ENCODE peak calls at places on chromosome 18, in seven cellular contexts. One of them, this sample, is unnamed.

GRCh38 chr18:79863946-79864725 is 66.4 kb downstream of the KCNG2 start:
- DNase-seq in HT1080: no peak
- DNase-seq in iPS DF 19.7: no peak
- DNase-seq in NCI-H187 treated with DMSO at 0.1 percent for 48 hours: no peak
- DNase-seq in adrenal gland: no peak
- DNase-seq in lower lobe of right lung: no peak
- DNase-seq in AML-193: no peak
- DNase-seq in this sample: no peak

GRCh38 chr18:63040788-63041410 is 278.7 kb downstream of the BCL2 start:
- DNase-seq in HT1080: no peak
- DNase-seq in iPS DF 19.7: no peak
- DNase-seq in NCI-H187 treated with DMSO at 0.1 percent for 48 hours: no peak
- DNase-seq in adrenal gland: no peak
- DNase-seq in lower lobe of right lung: no peak
- DNase-seq in AML-193: no peak
- DNase-seq in this sample: no peak

GRCh38 chr18:48028081-48028480 is 97.6 kb upstream of the SMAD2 start:
- DNase-seq in HT1080: no peak
- DNase-seq in iPS DF 19.7: no peak
- DNase-seq in NCI-H187 treated with DMSO at 0.1 percent for 48 hours: no peak
- DNase-seq in adrenal gland: no peak
- DNase-seq in lower lobe of right lung: peak
- DNase-seq in AML-193: no peak
- DNase-seq in this sample: no peak

GRCh38 chr18:7201096-7201495 is 29.8 kb upstream of the LRRC30 start:
- DNase-seq in HT1080: no peak
- DNase-seq in iPS DF 19.7: no peak
- DNase-seq in NCI-H187 treated with DMSO at 0.1 percent for 48 hours: no peak
- DNase-seq in adrenal gland: no peak
- DNase-seq in lower lobe of right lung: no peak
- DNase-seq in AML-193: no peak
- DNase-seq in this sample: no peak

GRCh38 chr18:53698907-53699306 is 525.6 kb downstream of the MBD2 start:
- DNase-seq in HT1080: peak
- DNase-seq in iPS DF 19.7: no peak
- DNase-seq in NCI-H187 treated with DMSO at 0.1 percent for 48 hours: no peak
- DNase-seq in adrenal gland: peak
- DNase-seq in lower lobe of right lung: peak
- DNase-seq in AML-193: no peak
- DNase-seq in this sample: peak

GRCh38 chr18:68696937-68697336 is 18.0 kb downstream of the TMX3 start:
- DNase-seq in HT1080: no peak
- DNase-seq in iPS DF 19.7: no peak
- DNase-seq in NCI-H187 treated with DMSO at 0.1 percent for 48 hours: no peak
- DNase-seq in adrenal gland: no peak
- DNase-seq in lower lobe of right lung: no peak
- DNase-seq in AML-193: no peak
- DNase-seq in this sample: no peak

GRCh38 chr18:80239830-80240229 is 7.5 kb downstream of the PARD6G start:
- DNase-seq in HT1080: no peak
- DNase-seq in iPS DF 19.7: no peak
- DNase-seq in NCI-H187 treated with DMSO at 0.1 percent for 48 hours: no peak
- DNase-seq in adrenal gland: no peak
- DNase-seq in lower lobe of right lung: no peak
- DNase-seq in AML-193: no peak
- DNase-seq in this sample: no peak

GRCh38 chr18:7221424-7222155 is 9.3 kb upstream of the LRRC30 start:
- DNase-seq in HT1080: peak
- DNase-seq in iPS DF 19.7: peak
- DNase-seq in NCI-H187 treated with DMSO at 0.1 percent for 48 hours: peak
- DNase-seq in adrenal gland: peak
- DNase-seq in lower lobe of right lung: no peak
- DNase-seq in AML-193: peak
- DNase-seq in this sample: peak

GRCh38 chr18:41751161-41751560 is 203.9 kb upstream of the PIK3C3 start:
- DNase-seq in HT1080: no peak
- DNase-seq in iPS DF 19.7: no peak
- DNase-seq in NCI-H187 treated with DMSO at 0.1 percent for 48 hours: no peak
- DNase-seq in adrenal gland: no peak
- DNase-seq in lower lobe of right lung: no peak
- DNase-seq in AML-193: no peak
- DNase-seq in this sample: no peak

GRCh38 chr18:77103181-77103875 is 29.3 kb downstream of the MBP start:
- DNase-seq in HT1080: no peak
- DNase-seq in iPS DF 19.7: no peak
- DNase-seq in NCI-H187 treated with DMSO at 0.1 percent for 48 hours: no peak
- DNase-seq in adrenal gland: no peak
- DNase-seq in lower lobe of right lung: no peak
- DNase-seq in AML-193: no peak
- DNase-seq in this sample: no peak

GRCh38 chr18:10851824-10852225 is 297.5 kb downstream of the PIEZO2 start:
- DNase-seq in HT1080: peak
- DNase-seq in iPS DF 19.7: no peak
- DNase-seq in NCI-H187 treated with DMSO at 0.1 percent for 48 hours: peak
- DNase-seq in adrenal gland: no peak
- DNase-seq in lower lobe of right lung: no peak
- DNase-seq in AML-193: peak
- DNase-seq in this sample: peak

GRCh38 chr18:3658529-3658928 is 208.6 kb downstream of the TGIF1 start:
- DNase-seq in HT1080: no peak
- DNase-seq in iPS DF 19.7: no peak
- DNase-seq in NCI-H187 treated with DMSO at 0.1 percent for 48 hours: no peak
- DNase-seq in adrenal gland: no peak
- DNase-seq in lower lobe of right lung: no peak
- DNase-seq in AML-193: no peak
- DNase-seq in this sample: no peak

GRCh38 chr18:10424576-10425314 is 29.7 kb upstream of the APCDD1 start:
- DNase-seq in HT1080: no peak
- DNase-seq in iPS DF 19.7: no peak
- DNase-seq in NCI-H187 treated with DMSO at 0.1 percent for 48 hours: no peak
- DNase-seq in adrenal gland: peak
- DNase-seq in lower lobe of right lung: no peak
- DNase-seq in AML-193: no peak
- DNase-seq in this sample: no peak

GRCh38 chr18:76619342-76620315 is 124.6 kb upstream of the ZNF516 start:
- DNase-seq in HT1080: no peak
- DNase-seq in iPS DF 19.7: no peak
- DNase-seq in NCI-H187 treated with DMSO at 0.1 percent for 48 hours: peak
- DNase-seq in adrenal gland: peak
- DNase-seq in lower lobe of right lung: peak
- DNase-seq in AML-193: peak
- DNase-seq in this sample: no peak

GRCh38 chr18:48859311-48860275 is 91.2 kb downstream of the SMAD7 start:
- DNase-seq in HT1080: no peak
- DNase-seq in iPS DF 19.7: no peak
- DNase-seq in NCI-H187 treated with DMSO at 0.1 percent for 48 hours: no peak
- DNase-seq in adrenal gland: peak
- DNase-seq in lower lobe of right lung: peak
- DNase-seq in AML-193: no peak
- DNase-seq in this sample: no peak

GRCh38 chr18:9575558-9575957 is 38.8 kb downstream of the PPP4R1 start:
- DNase-seq in HT1080: peak
- DNase-seq in iPS DF 19.7: peak
- DNase-seq in NCI-H187 treated with DMSO at 0.1 percent for 48 hours: no peak
- DNase-seq in adrenal gland: peak
- DNase-seq in lower lobe of right lung: peak
- DNase-seq in AML-193: no peak
- DNase-seq in this sample: peak

GRCh38 chr18:79439201-79440023 is 43.7 kb downstream of the NFATC1 start:
- DNase-seq in HT1080: no peak
- DNase-seq in iPS DF 19.7: no peak
- DNase-seq in NCI-H187 treated with DMSO at 0.1 percent for 48 hours: no peak
- DNase-seq in adrenal gland: no peak
- DNase-seq in lower lobe of right lung: no peak
- DNase-seq in AML-193: no peak
- DNase-seq in this sample: no peak

GRCh38 chr18:10114727-10115463 is 201.1 kb downstream of the VAPA start:
- DNase-seq in HT1080: no peak
- DNase-seq in iPS DF 19.7: no peak
- DNase-seq in NCI-H187 treated with DMSO at 0.1 percent for 48 hours: no peak
- DNase-seq in adrenal gland: no peak
- DNase-seq in lower lobe of right lung: no peak
- DNase-seq in AML-193: no peak
- DNase-seq in this sample: peak